ENCODE peak calls at places on chromosomes 11 and 22, in five cellular contexts. Q is body of pancreas, T is T-cell, K is brain pericyte, H is fibroblast of villous mesenchyme. O is an unnamed sample.

GRCh38 chr22:28116261-28116673 is 197.2 kb upstream of the PITPNB start:
- DNase-seq in Q (peak; percentile 51), H (peak; percentile 64), T (no peak), K (no peak), O (no peak)

GRCh38 chr11:122656073-122656630 is 630 bp downstream of the UBASH3B start:
- DNase-seq in H (peak; percentile 77), Q (peak; percentile 55), T (peak; percentile 48), K (no peak), O (peak; percentile 57)

GRCh38 chr11:25065711-25066110 is 568.9 kb downstream of the LUZP2 start:
- DNase-seq in T (no peak), K (no peak), H (no peak), Q (no peak), O (no peak)

GRCh38 chr11:78654071-78654470 is 79.4 kb upstream of the NARS2 start:
- DNase-seq in H (no peak), Q (no peak), K (no peak), T (no peak), O (no peak)

GRCh38 chr11:1516273-1517067 is 29.9 kb upstream of the MOB2 start:
- DNase-seq in Q (no peak), H (no peak), T (no peak), K (no peak), O (no peak)

GRCh38 chr11:111440416-111441205 is 61.5 kb upstream of the POU2AF1 start:
- DNase-seq in H (peak; percentile 48), Q (peak; percentile 91), K (no peak), T (no peak), O (no peak)

GRCh38 chr11:129280027-129280811 is 88.1 kb upstream of the ARHGAP32 start:
- DNase-seq in Q (no peak), H (no peak), T (no peak), K (no peak), O (no peak)

GRCh38 chr22:17430298-17430900 is 61.1 kb downstream of the CECR2 start:
- DNase-seq in K (no peak), Q (no peak), H (peak; percentile 11), T (no peak), O (peak; percentile 35)

GRCh38 chr11:108498046-108498815 is at the start of gene POGLUT3:
- DNase-seq in T (peak; percentile 43), K (no peak), H (peak; percentile 54), Q (peak; percentile 70), O (peak; percentile 84)

GRCh38 chr22:44085743-44086741 is 61.9 kb downstream of the PARVB start:
- DNase-seq in H (peak; percentile 55), Q (peak; percentile 83), K (no peak), T (no peak), O (peak; percentile 19)

GRCh38 chr11:84922836-84923235 is 704.3 kb downstream of the DLG2 start:
- DNase-seq in H (no peak), Q (peak; percentile 17), T (no peak), K (no peak), O (no peak)

O was measured in DND-41.